ENCODE peak calls at places on chromosomes 5 and 9, in four cellular contexts. One of them, this sample, is unnamed.
A peak's percentile ranks its signal among the peaks of the same experiment; 100 is the strongest.

GRCh38 chr5:55645304-55645703 is 66.8 kb downstream of the SLC38A9 start:
- DNase-seq in AG10803: peak; percentile 67
- DNase-seq in GM12892: no peak
- DNase-seq in GM12865: no peak
- DNase-seq in this sample: no peak

GRCh38 chr5:128842241-128842640 is 123.0 kb upstream of the SLC27A6 start:
- DNase-seq in GM12892: no peak
- DNase-seq in AG10803: no peak
- DNase-seq in GM12865: no peak
- DNase-seq in this sample: no peak

GRCh38 chr5:171978016-171978415 is 28.4 kb downstream of the FBXW11 start:
- DNase-seq in GM12865: peak; percentile 61
- DNase-seq in AG10803: no peak
- DNase-seq in GM12892: no peak
- DNase-seq in this sample: no peak

GRCh38 chr9:121259498-121259897 is 8.5 kb upstream of the GSN start:
- DNase-seq in GM12865: no peak
- DNase-seq in GM12892: no peak
- DNase-seq in AG10803: no peak
- DNase-seq in this sample: no peak

GRCh38 chr5:65391591-65391990 is 90.1 kb downstream of the ADAMTS6 start:
- DNase-seq in AG10803: peak; percentile 67
- DNase-seq in GM12892: no peak
- DNase-seq in GM12865: no peak
- DNase-seq in this sample: no peak

GRCh38 chr5:95786821-95787408 is 35.6 kb downstream of the GLRX start:
- DNase-seq in AG10803: peak; percentile 68
- DNase-seq in GM12865: no peak
- DNase-seq in GM12892: no peak
- DNase-seq in this sample: no peak

GRCh38 chr9:23822331-23823169 is 3.5 kb downstream of the ELAVL2 start:
- DNase-seq in GM12865: no peak
- DNase-seq in GM12892: no peak
- DNase-seq in AG10803: no peak
- DNase-seq in this sample: no peak

GRCh38 chr5:96837303-96837702 is 29.6 kb upstream of the ERAP1 start:
- DNase-seq in GM12892: no peak
- DNase-seq in GM12865: no peak
- DNase-seq in AG10803: no peak
- DNase-seq in this sample: no peak

GRCh38 chr9:134066923-134067851 is 639 bp downstream of the BRD3 start:
- DNase-seq in GM12865: peak; percentile 54
- DNase-seq in GM12892: peak; percentile 41
- DNase-seq in AG10803: peak; percentile 20
- DNase-seq in this sample: peak; percentile 60

GRCh38 chr5:37921452-37921851 is 81.6 kb upstream of the GDNF start:
- DNase-seq in GM12892: no peak
- DNase-seq in GM12865: no peak
- DNase-seq in AG10803: no peak
- DNase-seq in this sample: no peak

GRCh38 chr9:25716220-25716872 is 38.1 kb upstream of the TUSC1 start:
- DNase-seq in AG10803: peak; percentile 74
- DNase-seq in GM12865: no peak
- DNase-seq in GM12892: no peak
- DNase-seq in this sample: peak; percentile 29

GRCh38 chr9:34553511-34554021 is 30.8 kb upstream of the ENHO start:
- DNase-seq in AG10803: no peak
- DNase-seq in GM12892: no peak
- DNase-seq in GM12865: no peak
- DNase-seq in this sample: no peak

GRCh38 chr5:176424181-176424580 is 7.8 kb upstream of the CLTB start:
- DNase-seq in GM12865: no peak
- DNase-seq in GM12892: no peak
- DNase-seq in AG10803: no peak
- DNase-seq in this sample: no peak

GRCh38 chr5:135952683-135953082 is 2.1 kb downstream of the LECT2 start:
- DNase-seq in GM12865: no peak
- DNase-seq in AG10803: no peak
- DNase-seq in GM12892: no peak
- DNase-seq in this sample: no peak

GRCh38 chr9:23962101-23962500 is 136.1 kb upstream of the ELAVL2 start:
- DNase-seq in AG10803: no peak
- DNase-seq in GM12865: no peak
- DNase-seq in GM12892: no peak
- DNase-seq in this sample: no peak

GRCh38 chr9:88953401-88954029 is 37.8 kb upstream of the S1PR3 start:
- DNase-seq in AG10803: peak; percentile 80
- DNase-seq in GM12865: no peak
- DNase-seq in GM12892: no peak
- DNase-seq in this sample: no peak

GRCh38 chr5:130112246-130112645 is 208.0 kb downstream of the CHSY3 start:
- DNase-seq in GM12865: peak; percentile 70
- DNase-seq in AG10803: no peak
- DNase-seq in GM12892: no peak
- DNase-seq in this sample: no peak

GRCh38 chr9:14326264-14326826 is 12.4 kb upstream of the NFIB start:
- DNase-seq in GM12865: peak; percentile 17
- DNase-seq in AG10803: peak; percentile 47
- DNase-seq in GM12892: no peak
- DNase-seq in this sample: no peak

GRCh38 chr5:172504736-172505402 is 50.5 kb upstream of the SH3PXD2B start:
- DNase-seq in AG10803: no peak
- DNase-seq in GM12892: no peak
- DNase-seq in GM12865: no peak
- DNase-seq in this sample: peak; percentile 29

GRCh38 chr5:56525117-56525516 is 290.2 kb upstream of the MAP3K1 start:
- DNase-seq in GM12865: no peak
- DNase-seq in GM12892: no peak
- DNase-seq in AG10803: no peak
- DNase-seq in this sample: no peak

GRCh38 chr9:88973281-88974045 is 17.8 kb upstream of the S1PR3 start:
- DNase-seq in GM12892: no peak
- DNase-seq in AG10803: no peak
- DNase-seq in GM12865: no peak
- DNase-seq in this sample: no peak

GRCh38 chr9:130186839-130187522 is 14.8 kb downstream of the NCS1 start:
- DNase-seq in GM12892: no peak
- DNase-seq in AG10803: peak; percentile 68
- DNase-seq in GM12865: no peak
- DNase-seq in this sample: peak; percentile 85

This sample was measured in mucosa of descending colon.